ENCODE peak calls at places on chromosome 11, in eight cellular contexts. One of them, this sample, is unnamed.

GRCh38 chr11:134313821-134314607 is 17.8 kb upstream of the GLB1L2 start:
- DNase-seq in AG09309: no peak
- DNase-seq in lung: no peak
- DNase-seq in HTR-8/SVneo: no peak
- DNase-seq in foreskin keratinocyte: no peak
- DNase-seq in germinal center: no peak
- DNase-seq in NB4: no peak
- DNase-seq in GM12865: no peak
- DNase-seq in this sample: no peak

GRCh38 chr11:27391336-27392015 is 28.5 kb upstream of the CCDC34 start:
- DNase-seq in AG09309: no peak
- DNase-seq in lung: no peak
- DNase-seq in GM12865: no peak
- DNase-seq in NB4: no peak
- DNase-seq in HTR-8/SVneo: no peak
- DNase-seq in foreskin keratinocyte: peak
- DNase-seq in germinal center: no peak
- DNase-seq in this sample: peak

GRCh38 chr11:3920148-3920852 is 64.8 kb downstream of the STIM1 start:
- DNase-seq in NB4: peak
- DNase-seq in GM12865: peak
- DNase-seq in AG09309: peak
- DNase-seq in HTR-8/SVneo: no peak
- DNase-seq in lung: peak
- DNase-seq in germinal center: no peak
- DNase-seq in foreskin keratinocyte: peak
- DNase-seq in this sample: peak

GRCh38 chr11:12066799-12067508 is 43.4 kb upstream of the MICAL2 start:
- DNase-seq in germinal center: no peak
- DNase-seq in HTR-8/SVneo: peak
- DNase-seq in NB4: peak
- DNase-seq in lung: peak
- DNase-seq in GM12865: no peak
- DNase-seq in AG09309: peak
- DNase-seq in foreskin keratinocyte: peak
- DNase-seq in this sample: peak

GRCh38 chr11:87097582-87097981 is 59.8 kb downstream of the TMEM135 start:
- DNase-seq in foreskin keratinocyte: peak
- DNase-seq in HTR-8/SVneo: peak
- DNase-seq in NB4: peak
- DNase-seq in germinal center: peak
- DNase-seq in lung: no peak
- DNase-seq in GM12865: peak
- DNase-seq in AG09309: no peak
- DNase-seq in this sample: peak

GRCh38 chr11:46277623-46278386 is at the start of gene CREB3L1:
- DNase-seq in AG09309: no peak
- DNase-seq in GM12865: no peak
- DNase-seq in lung: peak
- DNase-seq in NB4: peak
- DNase-seq in germinal center: no peak
- DNase-seq in foreskin keratinocyte: no peak
- DNase-seq in HTR-8/SVneo: peak
- DNase-seq in this sample: no peak

GRCh38 chr11:1147792-1148191 is 10.0 kb upstream of the MUC5AC start:
- DNase-seq in AG09309: no peak
- DNase-seq in foreskin keratinocyte: no peak
- DNase-seq in germinal center: no peak
- DNase-seq in lung: no peak
- DNase-seq in GM12865: no peak
- DNase-seq in NB4: no peak
- DNase-seq in HTR-8/SVneo: no peak
- DNase-seq in this sample: no peak

GRCh38 chr11:126793596-126793995 is 207.0 kb downstream of the KIRREL3 start:
- DNase-seq in NB4: no peak
- DNase-seq in GM12865: no peak
- DNase-seq in lung: no peak
- DNase-seq in germinal center: peak
- DNase-seq in AG09309: no peak
- DNase-seq in foreskin keratinocyte: no peak
- DNase-seq in HTR-8/SVneo: no peak
- DNase-seq in this sample: no peak

GRCh38 chr11:113159967-113160621 is 154.3 kb upstream of the TTC12 start:
- DNase-seq in germinal center: no peak
- DNase-seq in NB4: no peak
- DNase-seq in HTR-8/SVneo: no peak
- DNase-seq in lung: no peak
- DNase-seq in AG09309: no peak
- DNase-seq in GM12865: no peak
- DNase-seq in foreskin keratinocyte: no peak
- DNase-seq in this sample: no peak

GRCh38 chr11:74680703-74681531 is 50.3 kb downstream of the CHRDL2 start:
- DNase-seq in germinal center: no peak
- DNase-seq in NB4: no peak
- DNase-seq in GM12865: no peak
- DNase-seq in lung: no peak
- DNase-seq in HTR-8/SVneo: no peak
- DNase-seq in AG09309: no peak
- DNase-seq in foreskin keratinocyte: no peak
- DNase-seq in this sample: no peak